ENCODE peak calls at places on chromosomes 3 and 15, in ten cellular contexts. X is sciatic nerve; N is fibroblast of pulmonary artery; G is HT1080; W is amniotic stem cell; P is RPMI7951; T is activated CD8-positive, alpha-beta memory T cell treated with anti-CD3 and anti-CD28 coated beads for 48 hours; U is left cardiac atrium; I is COR-L47; B is stimulated activated naive CD4-positive, alpha-beta T cell. C is an unnamed sample.

GRCh38 chr3:195352895-195353488 is 82.0 kb upstream of the XXYLT1 start:
- DNase-seq in X (no peak), N (peak; percentile 79), G (peak; percentile 69), W (peak; percentile 40), P (peak; percentile 49), T (no peak), U (no peak), I (no peak), B (no peak), C (no peak)

GRCh38 chr3:105649469-105649868 is 219.3 kb downstream of the CBLB start:
- DNase-seq in X (no peak), N (no peak), G (no peak), W (no peak), P (no peak), T (no peak), U (no peak), I (no peak), B (no peak), C (no peak)

GRCh38 chr3:149701977-149702350 is 44.1 kb upstream of the WWTR1 start:
- DNase-seq in X (no peak), N (no peak), G (no peak), W (no peak), P (no peak), T (no peak), U (no peak), I (no peak), B (no peak), C (no peak)

GRCh38 chr3:120160050-120160449 is 65.8 kb upstream of the GSK3B start:
- DNase-seq in X (no peak), N (peak; percentile 99), G (peak; percentile 90), W (peak; percentile 87), P (peak; percentile 91), T (no peak), U (peak; percentile 60), I (no peak), B (no peak), C (no peak)

GRCh38 chr3:123489400-123490004 is 40.6 kb upstream of the ADCY5 start:
- DNase-seq in X (peak; percentile 84), N (peak; percentile 72), G (peak; percentile 59), W (peak; percentile 31), P (peak; percentile 48), T (peak; percentile 17), U (peak; percentile 63), I (peak; percentile 44), B (peak; percentile 8), C (peak; percentile 4)

GRCh38 chr3:130838898-130839572 is 54.8 kb upstream of the ATP2C1 start:
- DNase-seq in X (no peak), N (no peak), G (no peak), W (no peak), P (no peak), T (no peak), U (no peak), I (no peak), B (no peak), C (no peak)

GRCh38 chr3:40229963-40230362 is 79.5 kb upstream of the EIF1B start:
- DNase-seq in X (no peak), N (no peak), G (no peak), W (no peak), P (no peak), T (no peak), U (no peak), I (no peak), B (no peak), C (no peak)

GRCh38 chr15:60720084-60720483 is 241.1 kb upstream of the ICE2 start:
- DNase-seq in X (no peak), N (no peak), G (no peak), W (no peak), P (no peak), T (no peak), U (no peak), I (no peak), B (no peak), C (no peak)

GRCh38 chr3:15263926-15264325 is 57.9 kb downstream of the CAPN7 start:
- DNase-seq in X (no peak), N (no peak), G (no peak), W (no peak), P (no peak), T (no peak), U (no peak), I (no peak), B (no peak), C (no peak)

GRCh38 chr3:181862502-181862901 is 150.8 kb downstream of the SOX2 start:
- DNase-seq in X (no peak), N (no peak), G (no peak), W (no peak), P (no peak), T (no peak), U (no peak), I (no peak), B (no peak), C (no peak)

GRCh38 chr3:149554826-149555225 is 80.3 kb downstream of the TM4SF4 start:
- DNase-seq in X (no peak), N (peak; percentile 94), G (peak; percentile 97), W (peak; percentile 52), P (peak; percentile 95), T (no peak), U (no peak), I (no peak), B (no peak), C (no peak)

GRCh38 chr15:40594429-40594836 is 384 bp downstream of the KNL1 start:
- DNase-seq in X (no peak), N (peak; percentile 43), G (no peak), W (peak; percentile 22), P (peak; percentile 75), T (no peak), U (peak; percentile 51), I (peak; percentile 36), B (no peak), C (no peak)

GRCh38 chr3:34106879-34107278 is 308.4 kb downstream of the PDCD6IP start:
- DNase-seq in X (no peak), N (peak; percentile 66), G (peak; percentile 52), W (no peak), P (no peak), T (no peak), U (no peak), I (no peak), B (no peak), C (no peak)

GRCh38 chr3:171129827-171130226 is 103.3 kb upstream of the SLC2A2 start:
- DNase-seq in X (no peak), N (peak; percentile 39), G (peak; percentile 73), W (no peak), P (peak; percentile 65), T (no peak), U (no peak), I (no peak), B (no peak), C (no peak)

GRCh38 chr3:58065700-58066167 is 57.5 kb downstream of the FLNB start:
- DNase-seq in X (no peak), N (no peak), G (no peak), W (no peak), P (no peak), T (no peak), U (no peak), I (peak; percentile 20), B (no peak), C (no peak)

GRCh38 chr15:97522362-97522761 is 438.1 kb upstream of the ARRDC4 start:
- DNase-seq in X (no peak), N (peak; percentile 45), G (no peak), W (no peak), P (no peak), T (no peak), U (peak; percentile 33), I (no peak), B (no peak), C (no peak)

GRCh38 chr15:40330368-40330836 is 6.9 kb downstream of the INAFM2 start:
- DNase-seq in X (no peak), N (peak; percentile 83), G (no peak), W (no peak), P (peak; percentile 65), T (no peak), U (peak; percentile 66), I (no peak), B (no peak), C (no peak)

GRCh38 chr3:169241928-169242751 is 421.4 kb downstream of the MECOM start:
- DNase-seq in X (no peak), N (peak; percentile 85), G (peak; percentile 75), W (no peak), P (peak; percentile 28), T (no peak), U (peak; percentile 68), I (no peak), B (no peak), C (no peak)

GRCh38 chr3:47294392-47294791 is 11.6 kb downstream of the KLHL18 start:
- DNase-seq in X (no peak), N (no peak), G (no peak), W (no peak), P (no peak), T (no peak), U (no peak), I (no peak), B (no peak), C (no peak)

GRCh38 chr3:6526321-6526720 is 334.6 kb upstream of the GRM7 start:
- DNase-seq in X (no peak), N (no peak), G (peak; percentile 8), W (no peak), P (no peak), T (no peak), U (no peak), I (no peak), B (no peak), C (no peak)

GRCh38 chr15:68700395-68701123 is 120.1 kb downstream of the ANP32A start:
- DNase-seq in X (no peak), N (peak; percentile 69), G (peak; percentile 50), W (peak; percentile 7), P (peak; percentile 50), T (no peak), U (peak; percentile 73), I (peak; percentile 73), B (no peak), C (no peak)

GRCh38 chr3:48561045-48561736 is 2.4 kb downstream of the UCN2 start:
- DNase-seq in X (peak; percentile 78), N (peak; percentile 47), G (peak; percentile 90), W (peak; percentile 12), P (peak; percentile 92), T (no peak), U (peak; percentile 61), I (no peak), B (no peak), C (no peak)

GRCh38 chr15:39784638-39785037 is 2.0 kb upstream of the FSIP1 start:
- DNase-seq in X (no peak), N (no peak), G (no peak), W (no peak), P (no peak), T (no peak), U (no peak), I (no peak), B (no peak), C (no peak)

GRCh38 chr15:78977091-78977571 is 32.3 kb upstream of the CTSH start:
- DNase-seq in X (no peak), N (no peak), G (no peak), W (no peak), P (no peak), T (no peak), U (no peak), I (no peak), B (no peak), C (no peak)

GRCh38 chr3:53046171-53047170 is 598 bp upstream of the SFMBT1 start:
- DNase-seq in X (peak; percentile 77), N (peak; percentile 18), G (no peak), W (no peak), P (peak; percentile 51), T (peak; percentile 29), U (peak; percentile 58), I (peak; percentile 1), B (peak; percentile 60), C (peak; percentile 44)

GRCh38 chr3:152524198-152525140 is 255.7 kb downstream of the MBNL1 start:
- DNase-seq in X (no peak), N (peak; percentile 83), G (peak; percentile 44), W (peak; percentile 20), P (peak; percentile 55), T (no peak), U (no peak), I (peak; percentile 63), B (no peak), C (no peak)

GRCh38 chr3:79056498-79056897 is 711.3 kb downstream of the ROBO1 start:
- DNase-seq in X (no peak), N (no peak), G (no peak), W (no peak), P (no peak), T (no peak), U (no peak), I (no peak), B (no peak), C (no peak)

GRCh38 chr3:162263596-162263995 is 767.0 kb downstream of the OTOL1 start:
- DNase-seq in X (no peak), N (no peak), G (no peak), W (no peak), P (no peak), T (no peak), U (no peak), I (no peak), B (no peak), C (no peak)